ENCODE peak calls at places on chromosomes 16 and 17, in nine cellular contexts. A is NCI-H1436 treated with DMSO at 0.1 percent for 48 hours; D is anterior cingulate cortex; V is activated T-cell treated with anti-CD3 and anti-CD28 coated beads, Interleukin-2, amount 50 U/mL, for 4 hours; R is activated CD4-positive, alpha-beta T cell treated with anti-CD3 and anti-CD28 coated beads, Interleukin-2, amount 50 U/mL, for 1 hour; S is choroid plexus epithelial cell; H is EL; U is GM19239; P is endothelial cell. T is an unnamed sample.

GRCh38 chr16:89502319-89502843 is 5.8 kb upstream of the SPG7 start:
- DNase-seq in D (no peak), V (no peak), S (no peak), P (no peak), U (no peak), A (no peak), H (peak; percentile 41), R (no peak), T (no peak)

GRCh38 chr16:84195201-84196093 is 4.5 kb downstream of the ADAD2 start:
- DNase-seq in A (no peak), S (no peak), V (no peak), P (no peak), U (no peak), R (no peak), H (no peak), D (no peak), T (no peak)

GRCh38 chr16:83205896-83206295 is 579.1 kb downstream of the CDH13 start:
- DNase-seq in U (no peak), V (no peak), A (no peak), D (no peak), R (no peak), P (no peak), H (peak; percentile 18), S (peak; percentile 63), T (no peak)

GRCh38 chr16:26550111-26550610 is 516.6 kb upstream of the C16orf82 start:
- DNase-seq in V (no peak), U (no peak), D (no peak), R (no peak), P (no peak), A (no peak), H (no peak), S (no peak), T (no peak)

GRCh38 chr16:86590501-86591144 is 12.3 kb downstream of the FOXL1 start:
- DNase-seq in H (peak; percentile 87), V (no peak), S (peak; percentile 79), R (no peak), D (no peak), P (no peak), U (no peak), A (no peak), T (no peak)

GRCh38 chr17:43670645-43671074 is 8.9 kb upstream of the MEOX1 start:
- DNase-seq in A (no peak), D (no peak), R (no peak), P (no peak), V (no peak), U (no peak), H (no peak), S (no peak), T (no peak)

GRCh38 chr17:78129385-78130079 is 977 bp upstream of the TMC6 start:
- DNase-seq in A (no peak), H (no peak), P (no peak), U (no peak), D (no peak), R (peak; percentile 43), V (no peak), S (no peak), T (no peak)

GRCh38 chr16:76518791-76519190 is 241.6 kb downstream of the CNTNAP4 start:
- DNase-seq in P (no peak), D (no peak), R (no peak), H (no peak), A (no peak), U (no peak), V (no peak), S (no peak), T (no peak)

GRCh38 chr17:27572665-27573064 is 58.3 kb upstream of the LGALS9 start:
- DNase-seq in U (no peak), H (peak; percentile 60), P (no peak), V (peak; percentile 13), D (no peak), S (no peak), A (no peak), R (no peak), T (no peak)

GRCh38 chr17:46854948-46855347 is 3.6 kb downstream of the WNT9B start:
- DNase-seq in S (no peak), H (no peak), V (no peak), U (no peak), D (no peak), R (no peak), A (no peak), P (no peak), T (no peak)

GRCh38 chr16:2790631-2791030 is 3.3 kb upstream of the PRSS33 start:
- DNase-seq in V (no peak), H (no peak), R (no peak), P (no peak), U (no peak), A (no peak), S (no peak), D (no peak), T (no peak)

GRCh38 chr17:52145496-52145895 is 13.0 kb downstream of the CA10 start:
- DNase-seq in H (no peak), P (no peak), S (peak; percentile 4), U (no peak), D (no peak), A (no peak), R (no peak), V (no peak), T (no peak)

GRCh38 chr16:30846649-30847402 is 47.1 kb downstream of the BCL7C start:
- DNase-seq in P (no peak), S (no peak), V (no peak), U (no peak), R (no peak), D (no peak), H (no peak), A (no peak), T (no peak)

GRCh38 chr17:73214851-73215250 is 22.0 kb downstream of the COG1 start:
- DNase-seq in P (no peak), A (no peak), D (no peak), R (no peak), H (no peak), S (no peak), U (no peak), V (no peak), T (no peak)

GRCh38 chr16:16051132-16051531 is 101.7 kb downstream of the ABCC1 start:
- DNase-seq in R (no peak), D (no peak), P (no peak), H (no peak), V (no peak), S (no peak), U (no peak), A (no peak), T (no peak)

GRCh38 chr16:52528393-52529080 is 18.4 kb downstream of the TOX3 start:
- DNase-seq in A (no peak), R (no peak), S (no peak), V (no peak), H (no peak), P (no peak), U (no peak), D (no peak), T (no peak)

GRCh38 chr17:83144421-83145357 is 65.3 kb downstream of the METRNL start:
- DNase-seq in S (peak; percentile 63), U (no peak), P (no peak), H (peak; percentile 31), V (no peak), D (no peak), A (no peak), R (no peak), T (peak; percentile 60)

GRCh38 chr17:41739661-41740352 is 5.4 kb upstream of the HAP1 start:
- DNase-seq in S (no peak), V (no peak), H (peak; percentile 89), R (no peak), P (no peak), A (no peak), D (no peak), U (no peak), T (peak; percentile 29)

GRCh38 chr16:47925811-47926460 is 229.9 kb downstream of the ABCC12 start:
- DNase-seq in D (no peak), U (no peak), A (no peak), H (peak; percentile 78), R (no peak), V (no peak), P (no peak), S (no peak), T (no peak)

GRCh38 chr17:63039342-63039741 is 73.3 kb downstream of the TANC2 start:
- DNase-seq in S (no peak), U (no peak), P (no peak), R (no peak), V (no peak), A (no peak), D (no peak), H (no peak), T (no peak)

GRCh38 chr17:35705230-35705629 is 26.2 kb upstream of the RASL10B start:
- DNase-seq in R (no peak), H (no peak), D (no peak), P (no peak), A (no peak), V (no peak), S (no peak), U (no peak), T (no peak)

GRCh38 chr16:47774661-47775060 is 313.5 kb downstream of the PHKB start:
- DNase-seq in S (peak; percentile 56), V (no peak), U (no peak), D (no peak), H (peak; percentile 14), A (no peak), P (peak; percentile 4), R (no peak), T (no peak)

GRCh38 chr17:28949185-28950016 is 1.9 kb downstream of the PHF12 start:
- DNase-seq in H (peak; percentile 71), S (peak; percentile 51), A (no peak), D (no peak), V (peak; percentile 29), R (peak; percentile 38), P (peak; percentile 52), U (no peak), T (no peak)

GRCh38 chr17:57747221-57748017 is 2.3 kb upstream of the CCDC182 start:
- DNase-seq in A (peak; percentile 68), V (peak; percentile 22), R (peak; percentile 20), S (peak; percentile 86), U (peak; percentile 44), P (peak; percentile 28), H (peak; percentile 58), D (no peak), T (peak; percentile 16)

GRCh38 chr17:82974136-82974952 is 105.1 kb upstream of the METRNL start:
- DNase-seq in V (no peak), R (no peak), U (no peak), S (peak; percentile 24), A (no peak), H (no peak), P (no peak), D (no peak), T (no peak)

GRCh38 chr16:80623376-80623775 is 82.6 kb downstream of the DYNLRB2 start:
- DNase-seq in P (no peak), S (peak; percentile 83), A (no peak), H (peak; percentile 34), U (no peak), R (no peak), V (no peak), D (no peak), T (peak; percentile 20)

GRCh38 chr16:20660325-20660724 is 37.2 kb downstream of the ACSM1 start:
- DNase-seq in V (no peak), H (no peak), A (no peak), S (no peak), R (no peak), P (no peak), U (no peak), D (no peak), T (no peak)

GRCh38 chr17:48878920-48879898 is 13.4 kb upstream of the ATP5MC1 start:
- DNase-seq in H (peak; percentile 68), R (peak; percentile 44), D (peak; percentile 3), P (peak; percentile 50), A (peak; percentile 16), S (peak; percentile 88), U (peak; percentile 72), V (peak; percentile 48), T (peak; percentile 38)

GRCh38 chr16:23317266-23317661 is 15.2 kb downstream of the SCNN1B start:
- DNase-seq in V (no peak), R (no peak), P (no peak), U (no peak), S (no peak), H (no peak), D (no peak), A (no peak), T (no peak)